ENCODE peak calls at places on chromosomes 2 and 18, in six cellular contexts. One of them, this sample, is unnamed.

GRCh38 chr18:59150236-59150635 is 10.6 kb downstream of the SEC11C start:
- DNase-seq in transverse colon: no peak
- DNase-seq in tibial nerve: no peak
- DNase-seq in IMR-90: no peak
- DNase-seq in breast epithelium: no peak
- DNase-seq in ovary: no peak
- DNase-seq in this sample: no peak

GRCh38 chr18:64659186-64659585 is 510.3 kb upstream of the LINC00305 start:
- DNase-seq in tibial nerve: no peak
- DNase-seq in breast epithelium: no peak
- DNase-seq in IMR-90: no peak
- DNase-seq in transverse colon: no peak
- DNase-seq in ovary: no peak
- DNase-seq in this sample: no peak

GRCh38 chr2:26757873-26758789 is 6.0 kb upstream of the SLC35F6 start:
- DNase-seq in IMR-90: peak; percentile 99
- DNase-seq in breast epithelium: peak; percentile 90
- DNase-seq in ovary: peak; percentile 76
- DNase-seq in tibial nerve: peak; percentile 38
- DNase-seq in transverse colon: no peak
- DNase-seq in this sample: peak; percentile 46

GRCh38 chr2:111662039-111662740 is 221.8 kb downstream of the ANAPC1 start:
- DNase-seq in ovary: no peak
- DNase-seq in breast epithelium: no peak
- DNase-seq in tibial nerve: no peak
- DNase-seq in IMR-90: peak; percentile 68
- DNase-seq in transverse colon: no peak
- DNase-seq in this sample: no peak

GRCh38 chr18:47817017-47817911 is 113.2 kb downstream of the SMAD2 start:
- DNase-seq in IMR-90: peak; percentile 6
- DNase-seq in breast epithelium: no peak
- DNase-seq in ovary: no peak
- DNase-seq in tibial nerve: no peak
- DNase-seq in transverse colon: no peak
- DNase-seq in this sample: no peak

GRCh38 chr18:74203811-74204210 is 55.5 kb downstream of the TIMM21 start:
- DNase-seq in transverse colon: no peak
- DNase-seq in tibial nerve: no peak
- DNase-seq in ovary: peak; percentile 67
- DNase-seq in breast epithelium: no peak
- DNase-seq in IMR-90: no peak
- DNase-seq in this sample: no peak

GRCh38 chr2:128585706-128586105 is 267.0 kb upstream of the HS6ST1 start:
- DNase-seq in transverse colon: no peak
- DNase-seq in IMR-90: peak; percentile 98
- DNase-seq in ovary: no peak
- DNase-seq in tibial nerve: no peak
- DNase-seq in breast epithelium: no peak
- DNase-seq in this sample: no peak

GRCh38 chr2:62340981-62341624 is 145.2 kb downstream of the B3GNT2 start:
- DNase-seq in breast epithelium: no peak
- DNase-seq in transverse colon: peak; percentile 14
- DNase-seq in IMR-90: no peak
- DNase-seq in ovary: peak; percentile 29
- DNase-seq in tibial nerve: no peak
- DNase-seq in this sample: peak; percentile 74

GRCh38 chr2:70381235-70381634 is 79.4 kb upstream of the FAM136A start:
- DNase-seq in ovary: no peak
- DNase-seq in breast epithelium: no peak
- DNase-seq in IMR-90: peak; percentile 2
- DNase-seq in tibial nerve: no peak
- DNase-seq in transverse colon: no peak
- DNase-seq in this sample: no peak

GRCh38 chr2:110114801-110115200 is 821 bp downstream of the MALL start:
- DNase-seq in tibial nerve: no peak
- DNase-seq in transverse colon: peak; percentile 27
- DNase-seq in ovary: no peak
- DNase-seq in IMR-90: no peak
- DNase-seq in breast epithelium: no peak
- DNase-seq in this sample: no peak

GRCh38 chr2:110114007-110114591 is 1.5 kb downstream of the MALL start:
- DNase-seq in breast epithelium: no peak
- DNase-seq in ovary: no peak
- DNase-seq in tibial nerve: no peak
- DNase-seq in transverse colon: peak; percentile 87
- DNase-seq in IMR-90: no peak
- DNase-seq in this sample: no peak

GRCh38 chr2:110120171-110121051 is 4.8 kb upstream of the MALL start:
- DNase-seq in ovary: no peak
- DNase-seq in IMR-90: no peak
- DNase-seq in transverse colon: no peak
- DNase-seq in breast epithelium: no peak
- DNase-seq in tibial nerve: no peak
- DNase-seq in this sample: no peak

GRCh38 chr2:110115291-110116032 is at the start of gene MALL:
- DNase-seq in IMR-90: no peak
- DNase-seq in tibial nerve: no peak
- DNase-seq in transverse colon: peak; percentile 74
- DNase-seq in breast epithelium: no peak
- DNase-seq in ovary: no peak
- DNase-seq in this sample: no peak

DNA sequence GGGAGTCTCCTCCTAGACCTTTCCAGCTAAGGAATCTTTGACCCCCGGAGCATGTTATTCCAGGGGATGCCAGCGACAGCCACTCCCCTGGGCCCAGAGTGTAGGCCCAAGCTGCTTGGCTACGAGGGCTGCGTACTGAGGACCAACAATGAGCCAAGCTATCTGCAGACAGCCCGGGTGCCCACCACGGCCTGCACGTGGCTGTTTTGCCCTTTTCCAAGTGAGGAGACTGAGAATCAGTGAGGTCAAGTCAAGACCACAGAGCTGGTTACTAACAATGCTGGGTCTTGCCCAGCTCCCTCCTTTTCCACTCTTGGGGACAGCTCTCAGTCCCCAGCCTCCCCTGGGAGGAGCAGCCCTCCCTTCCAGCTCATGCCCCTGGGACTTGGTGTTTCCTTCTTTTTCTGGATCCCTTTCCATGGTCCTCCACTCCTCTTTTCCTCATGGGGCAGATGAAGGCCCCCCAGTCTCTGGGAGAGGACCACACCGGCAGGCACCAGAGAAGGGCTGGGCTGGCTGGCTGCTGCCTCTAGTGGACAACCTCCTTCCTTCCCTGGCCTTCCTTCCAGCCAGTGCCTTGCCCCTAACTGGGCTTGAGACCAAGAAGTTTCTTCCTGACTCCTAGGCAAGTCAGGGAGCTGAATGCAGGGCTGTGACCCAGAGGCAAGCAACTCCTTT is 550 bp upstream of the MALL start:
- DNase-seq in transverse colon: peak; percentile 32
- DNase-seq in ovary: no peak
- DNase-seq in breast epithelium: no peak
- DNase-seq in tibial nerve: no peak
- DNase-seq in IMR-90: peak; percentile 54
- DNase-seq in this sample: no peak
- TF ChIP-seq POLR2A in transverse colon: no peak
- TF ChIP-seq POLR2A in ovary: no peak
- TF ChIP-seq POLR2A in breast epithelium: no peak
- TF ChIP-seq POLR2A in tibial nerve: no peak
- TF ChIP-seq POLR2A in IMR-90: no peak
- TF ChIP-seq POLR2A in this sample: no peak

DNA sequence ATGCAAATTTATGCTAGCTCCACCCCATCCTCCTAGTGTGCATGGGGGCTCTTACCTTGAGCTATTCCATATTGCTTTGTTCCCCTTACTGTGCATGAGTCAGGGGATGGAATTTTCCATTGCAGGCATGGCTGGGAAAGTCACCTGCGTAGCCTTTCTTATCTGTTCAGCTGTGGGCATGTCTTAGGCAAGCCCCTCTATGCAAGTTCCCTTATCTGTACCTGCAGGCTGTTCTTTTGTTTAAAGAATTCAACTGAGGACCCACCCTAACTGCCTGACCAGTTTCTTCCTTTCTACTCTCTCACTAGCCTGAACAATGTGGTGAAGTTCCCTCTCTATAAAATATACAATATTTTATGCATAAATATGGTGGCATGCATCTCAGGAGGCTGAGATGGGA is 54.2 kb upstream of the CDCA7 start:
- DNase-seq in IMR-90: no peak
- DNase-seq in transverse colon: no peak
- DNase-seq in ovary: no peak
- DNase-seq in tibial nerve: no peak
- DNase-seq in breast epithelium: no peak
- DNase-seq in this sample: no peak
- H3K9me3 ChIP-seq in IMR-90: peaks cover 24% of the 10 kb centered on the region
- H3K9me3 ChIP-seq in transverse colon: peaks cover 36% of the 10 kb centered on the region
- H3K9me3 ChIP-seq in ovary: no peaks in the 10 kb centered on the region
- H3K9me3 ChIP-seq in tibial nerve: no peaks in the 10 kb centered on the region
- H3K9me3 ChIP-seq in breast epithelium: peaks cover 37% of the 10 kb centered on the region
- H3K9me3 ChIP-seq in this sample: no peaks in the 10 kb centered on the region

GRCh38 chr18:51957001-51957400 is 383.0 kb upstream of the DCC start:
- DNase-seq in ovary: no peak
- DNase-seq in IMR-90: no peak
- DNase-seq in breast epithelium: no peak
- DNase-seq in tibial nerve: no peak
- DNase-seq in transverse colon: no peak
- DNase-seq in this sample: no peak
- TF ChIP-seq CTCF in ovary: no peak
- TF ChIP-seq CTCF in IMR-90: no peak
- TF ChIP-seq CTCF in breast epithelium: no peak
- TF ChIP-seq CTCF in tibial nerve: no peak
- TF ChIP-seq CTCF in transverse colon: no peak
- TF ChIP-seq CTCF in this sample: no peak

GRCh38 chr2:134433469-134433868 is 179.6 kb downstream of the MGAT5 start:
- DNase-seq in breast epithelium: no peak
- DNase-seq in IMR-90: no peak
- DNase-seq in ovary: no peak
- DNase-seq in transverse colon: no peak
- DNase-seq in tibial nerve: no peak
- DNase-seq in this sample: no peak
- TF ChIP-seq POLR2A in breast epithelium: no peak
- TF ChIP-seq POLR2A in IMR-90: no peak
- TF ChIP-seq POLR2A in ovary: no peak
- TF ChIP-seq POLR2A in transverse colon: no peak
- TF ChIP-seq POLR2A in tibial nerve: no peak
- TF ChIP-seq POLR2A in this sample: no peak

GRCh38 chr2:108257757-108258331 is 18.1 kb downstream of the SULT1C3 start:
- DNase-seq in transverse colon: no peak
- DNase-seq in ovary: no peak
- DNase-seq in breast epithelium: no peak
- DNase-seq in IMR-90: peak; percentile 33
- DNase-seq in tibial nerve: no peak
- DNase-seq in this sample: no peak

DNA sequence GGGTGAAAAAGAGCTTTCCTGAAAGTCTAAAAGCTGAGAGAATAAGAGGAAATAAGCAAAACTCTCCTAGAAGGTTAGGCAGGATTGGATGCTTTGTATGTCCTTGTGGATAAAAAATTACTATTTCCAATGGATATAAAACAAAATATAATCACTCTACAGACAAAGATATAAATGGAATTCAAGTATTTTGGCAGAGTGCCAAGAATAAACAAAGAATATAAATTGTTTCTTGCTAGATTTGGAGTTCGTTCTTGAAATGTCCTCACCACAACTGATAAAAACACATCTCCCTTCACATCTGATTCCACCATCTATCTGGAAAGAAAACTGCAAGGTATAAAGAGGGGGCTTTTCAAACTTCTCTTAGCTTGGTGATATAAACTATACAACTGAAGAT is 13.3 kb downstream of the SULT1C3 start:
- DNase-seq in breast epithelium: no peak
- DNase-seq in IMR-90: no peak
- DNase-seq in tibial nerve: no peak
- DNase-seq in transverse colon: no peak
- DNase-seq in ovary: no peak
- DNase-seq in this sample: no peak
- H3K9me3 ChIP-seq in breast epithelium: no peaks in the 10 kb centered on the region
- H3K9me3 ChIP-seq in IMR-90: no peaks in the 10 kb centered on the region
- H3K9me3 ChIP-seq in tibial nerve: no peaks in the 10 kb centered on the region
- H3K9me3 ChIP-seq in transverse colon: no peaks in the 10 kb centered on the region
- H3K9me3 ChIP-seq in ovary: no peaks in the 10 kb centered on the region
- H3K9me3 ChIP-seq in this sample: no peaks in the 10 kb centered on the region

DNA sequence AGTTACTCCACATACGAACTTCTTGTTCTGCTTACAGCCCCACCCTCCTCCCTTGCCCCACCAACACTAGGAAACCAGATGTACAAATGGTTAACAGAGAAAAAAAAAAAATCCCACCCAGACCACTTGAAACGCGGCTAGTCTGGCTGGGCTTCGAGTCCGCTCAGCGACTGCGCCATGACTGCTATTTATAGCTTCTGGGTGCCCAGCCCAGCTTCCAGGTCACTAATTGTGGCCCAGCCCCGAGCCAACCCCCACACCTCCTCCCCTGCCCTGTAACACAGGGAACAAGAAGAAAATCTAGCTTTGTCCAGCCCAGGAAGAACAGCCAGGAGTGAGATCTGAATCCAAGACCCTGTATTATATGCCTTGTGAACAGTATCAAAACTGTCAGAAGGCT is 47.1 kb upstream of the IHH start:
- DNase-seq in ovary: no peak
- DNase-seq in IMR-90: no peak
- DNase-seq in transverse colon: peak; percentile 45
- DNase-seq in tibial nerve: no peak
- DNase-seq in breast epithelium: no peak
- DNase-seq in this sample: no peak
- TF ChIP-seq CTCF in ovary: no peak
- TF ChIP-seq CTCF in IMR-90: no peak
- TF ChIP-seq CTCF in transverse colon: no peak
- TF ChIP-seq CTCF in tibial nerve: no peak
- TF ChIP-seq CTCF in breast epithelium: no peak
- TF ChIP-seq CTCF in this sample: no peak

GRCh38 chr2:227164745-227165350 is 424 bp downstream of the COL4A3 start:
- DNase-seq in breast epithelium: no peak
- DNase-seq in ovary: peak; percentile 32
- DNase-seq in tibial nerve: no peak
- DNase-seq in IMR-90: no peak
- DNase-seq in transverse colon: peak; percentile 53
- DNase-seq in this sample: no peak
- TF ChIP-seq POLR2A in breast epithelium: no peak
- TF ChIP-seq POLR2A in ovary: no peak
- TF ChIP-seq POLR2A in tibial nerve: no peak
- TF ChIP-seq POLR2A in IMR-90: no peak
- TF ChIP-seq POLR2A in transverse colon: no peak
- TF ChIP-seq POLR2A in this sample: no peak

GRCh38 chr18:55343396-55344073 is 244.5 kb downstream of the TCF4 start:
- DNase-seq in ovary: no peak
- DNase-seq in tibial nerve: no peak
- DNase-seq in breast epithelium: no peak
- DNase-seq in IMR-90: peak; percentile 64
- DNase-seq in transverse colon: no peak
- DNase-seq in this sample: no peak
- H3K9me3 ChIP-seq in ovary: no peaks in the 10 kb centered on the region
- H3K9me3 ChIP-seq in tibial nerve: no peaks in the 10 kb centered on the region
- H3K9me3 ChIP-seq in breast epithelium: no peaks in the 10 kb centered on the region
- H3K9me3 ChIP-seq in IMR-90: no peaks in the 10 kb centered on the region
- H3K9me3 ChIP-seq in transverse colon: no peaks in the 10 kb centered on the region
- H3K9me3 ChIP-seq in this sample: no peaks in the 10 kb centered on the region

DNA sequence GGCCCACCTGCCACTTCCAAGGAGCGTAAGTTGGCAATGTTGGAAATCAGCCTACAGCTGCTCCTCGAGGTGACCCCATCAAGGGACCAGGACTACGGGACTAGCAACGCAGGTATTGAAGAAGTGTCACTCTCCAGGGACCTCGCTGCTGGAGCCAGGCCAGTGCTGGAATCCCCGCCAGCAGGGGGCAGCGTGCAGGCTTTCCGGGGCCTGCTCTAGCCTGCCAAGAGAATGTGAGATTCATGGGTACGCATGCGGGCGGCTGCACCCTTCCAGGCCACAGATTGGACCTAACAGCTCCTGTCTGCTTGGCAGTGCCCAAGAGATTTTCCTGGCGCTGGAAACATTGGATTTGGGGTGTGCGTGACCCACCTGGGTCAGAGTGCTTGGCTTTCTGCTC is 182.8 kb upstream of the RAB12 start:
- DNase-seq in transverse colon: no peak
- DNase-seq in IMR-90: no peak
- DNase-seq in ovary: no peak
- DNase-seq in breast epithelium: no peak
- DNase-seq in tibial nerve: no peak
- DNase-seq in this sample: no peak
- TF ChIP-seq CTCF in transverse colon: no peak
- TF ChIP-seq CTCF in IMR-90: peak; percentile 10
- TF ChIP-seq CTCF in ovary: no peak
- TF ChIP-seq CTCF in breast epithelium: no peak
- TF ChIP-seq CTCF in tibial nerve: no peak
- TF ChIP-seq CTCF in this sample: no peak